ENCODE peak calls at places on chromosomes 6 and 20, in seven cellular contexts. P is mammary epithelial cell; Z is esophagus squamous epithelium; N is heart left ventricle; X is stomach; H is CD8-positive, alpha-beta T cell; F is esophagus muscularis mucosa. K is an unnamed sample.

GRCh38 chr20:44646023-44646640 is 5.4 kb downstream of the ADA start:
- DNase-seq in P (no peak), Z (no peak), N (no peak), X (no peak), H (no peak), F (no peak), K (no peak)

GRCh38 chr6:135180458-135181332 is at the start of gene MYB:
- DNase-seq in P (peak; percentile 57), Z (no peak), N (peak; percentile 47), X (peak; percentile 54), H (peak; percentile 78), F (no peak), K (peak; percentile 40)

GRCh38 chr6:31597006-31597405 is 4.2 kb upstream of the NCR3 start:
- DNase-seq in P (no peak), Z (no peak), N (no peak), X (no peak), H (peak; percentile 54), F (no peak), K (no peak)

GRCh38 chr20:12847862-12848261 is 160.9 kb upstream of the SPTLC3 start:
- DNase-seq in P (peak; percentile 35), Z (no peak), N (no peak), X (no peak), H (no peak), F (no peak), K (no peak)

GRCh38 chr20:64053841-64054661 is 4.6 kb upstream of the SOX18 start:
- DNase-seq in P (no peak), Z (no peak), N (peak; percentile 87), X (no peak), H (no peak), F (no peak), K (peak; percentile 45)

GRCh38 chr6:26249959-26250805 is 114.8 kb upstream of the BTN3A2 start:
- DNase-seq in P (peak; percentile 84), Z (no peak), N (peak; percentile 41), X (peak; percentile 59), H (peak; percentile 87), F (no peak), K (peak; percentile 79)

GRCh38 chr6:53192590-53193232 is 44.1 kb upstream of the GCM1 start:
- DNase-seq in P (no peak), Z (no peak), N (no peak), X (no peak), H (no peak), F (no peak), K (no peak)

GRCh38 chr6:31096656-31097055 is 15.7 kb downstream of the C6orf15 start:
- DNase-seq in P (no peak), Z (no peak), N (no peak), X (no peak), H (no peak), F (no peak), K (peak; percentile 76)

GRCh38 chr6:6390849-6391602 is 70.6 kb upstream of the F13A1 start:
- DNase-seq in P (no peak), Z (no peak), N (no peak), X (no peak), H (no peak), F (no peak), K (no peak)

GRCh38 chr20:56157530-56158203 is 90.9 kb upstream of the MC3R start:
- DNase-seq in P (no peak), Z (no peak), N (no peak), X (no peak), H (no peak), F (no peak), K (no peak)

GRCh38 chr6:145199961-145200360 is 535.4 kb downstream of the EPM2A start:
- DNase-seq in P (peak; percentile 34), Z (no peak), N (no peak), X (no peak), H (no peak), F (no peak), K (no peak)

GRCh38 chr20:17556842-17557674 is 12.8 kb upstream of the DSTN start:
- DNase-seq in P (peak; percentile 48), Z (no peak), N (peak; percentile 78), X (peak; percentile 76), H (no peak), F (no peak), K (peak; percentile 95)

DNA sequence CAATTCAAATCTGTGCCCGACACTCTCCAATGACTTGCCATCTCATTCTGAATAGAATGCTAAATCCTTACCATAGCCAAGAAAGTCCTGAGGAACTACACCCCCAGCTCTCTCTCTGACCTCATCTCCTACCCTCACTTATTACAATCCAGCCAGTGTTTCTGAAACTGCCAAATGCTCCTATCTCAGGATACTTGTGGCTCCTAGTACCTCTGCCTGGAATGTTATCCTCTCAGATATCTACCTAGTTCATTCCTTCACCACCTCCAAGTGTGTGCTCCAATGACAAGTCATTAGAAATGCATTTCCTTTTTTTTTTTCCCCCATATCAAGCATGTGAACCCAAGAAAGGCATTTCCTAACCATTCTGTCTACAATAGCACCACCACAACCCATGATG is 24.4 kb downstream of the ZNF184 start:
- DNase-seq in P (no peak), Z (no peak), N (no peak), X (no peak), H (no peak), F (no peak), K (no peak)
- H3K9me3 ChIP-seq in P (peaks cover 57% of the 10 kb centered on the region), Z (peaks cover 6% of the 10 kb centered on the region), N (peaks cover 79% of the 10 kb centered on the region), X (peaks cover 98% of the 10 kb centered on the region), H (peaks cover 49% of the 10 kb centered on the region), F (peaks cover 43% of the 10 kb centered on the region), K (peaks cover 5% of the 10 kb centered on the region)

DNA sequence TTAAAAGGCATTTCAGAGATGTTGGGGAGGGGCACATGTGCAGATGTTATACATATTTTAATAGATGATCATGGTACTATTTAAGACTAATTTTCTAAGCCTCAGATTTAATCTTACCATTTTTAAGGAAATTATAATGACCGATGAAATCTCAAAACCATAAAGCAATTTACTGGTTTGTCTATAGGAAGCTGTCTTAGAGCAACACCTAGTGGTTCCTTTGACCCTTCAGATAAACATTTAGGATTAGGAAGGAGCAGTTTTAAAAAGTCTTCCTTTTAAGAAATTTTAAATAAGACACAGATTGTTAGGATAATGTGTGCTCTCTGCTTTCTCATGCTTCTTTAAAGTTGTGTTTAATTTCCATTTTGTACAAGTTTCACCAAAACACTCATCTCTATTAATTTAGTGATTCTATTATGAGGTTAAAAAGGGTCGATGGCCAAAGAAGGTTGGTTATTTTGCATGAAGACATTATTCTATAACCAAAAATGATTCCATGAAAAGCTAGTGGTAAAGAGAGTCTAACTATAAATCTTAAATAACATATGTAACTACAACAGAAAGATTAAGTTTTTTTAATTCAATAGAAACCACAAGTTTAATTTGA is 376.4 kb downstream of the HACE1 start:
- DNase-seq in P (no peak), Z (no peak), N (no peak), X (no peak), H (no peak), F (no peak), K (no peak)
- TF ChIP-seq CTCF in P (peak; percentile 38), Z (no peak), N (no peak), X (no peak), H (no peak), F (no peak), K (no peak)

GRCh38 chr6:34793877-34794276 is 2.0 kb downstream of the BLTP3A start:
- DNase-seq in P (no peak), Z (no peak), N (no peak), X (no peak), H (no peak), F (no peak), K (no peak)
- H3K4me1 ChIP-seq in P (peaks cover 12% of the 10 kb centered on the region), Z (peaks cover 6% of the 10 kb centered on the region), N (peaks cover 11% of the 10 kb centered on the region), X (peaks cover 30% of the 10 kb centered on the region), H (peaks cover 12% of the 10 kb centered on the region), F (peaks cover 20% of the 10 kb centered on the region), K (no peaks in the 10 kb centered on the region)

GRCh38 chr20:59743308-59743707 is 139.0 kb downstream of the PHACTR3 start:
- DNase-seq in P (no peak), Z (no peak), N (no peak), X (no peak), H (no peak), F (no peak), K (no peak)
- H3K9me3 ChIP-seq in P (no peaks in the 10 kb centered on the region), Z (no peaks in the 10 kb centered on the region), N (no peaks in the 10 kb centered on the region), X (no peaks in the 10 kb centered on the region), H (no peaks in the 10 kb centered on the region), F (no peaks in the 10 kb centered on the region), K (no peaks in the 10 kb centered on the region)

GRCh38 chr20:58963060-58963584 is 17.9 kb upstream of the NELFCD start:
- DNase-seq in P (no peak), Z (no peak), N (no peak), X (no peak), H (no peak), F (no peak), K (no peak)
- TF ChIP-seq CTCF in P (no peak), Z (no peak), N (no peak), X (no peak), H (no peak), F (no peak), K (no peak)

K was measured in thyroid gland.